ENCODE peak calls at places on chromosomes 5 and 9, in eight cellular contexts. M is fibroblast of mammary gland; F is kidney; Y is pancreas; H is CD8-positive, alpha-beta T cell; D is sigmoid colon; R is GM12878; V is NB4. L is an unnamed sample.

GRCh38 chr9:86794356-86795046 is 152.8 kb downstream of the GAS1 start:
- DNase-seq in H (no peak), D (no peak), V (no peak), M (peak), R (no peak), F (no peak), Y (no peak), L (peak)

GRCh38 chr9:26142631-26143030 is 464.4 kb upstream of the TUSC1 start:
- DNase-seq in H (no peak), Y (no peak), R (no peak), D (no peak), F (no peak), M (no peak), V (no peak), L (no peak)

GRCh38 chr5:79263290-79263689 is 27.4 kb downstream of the JMY start:
- DNase-seq in F (no peak), R (peak), V (no peak), M (no peak), D (no peak), Y (no peak), H (no peak), L (no peak)

GRCh38 chr5:40160435-40160834 is 519.3 kb upstream of the PTGER4 start:
- DNase-seq in M (no peak), H (no peak), F (no peak), Y (no peak), V (no peak), R (no peak), D (no peak), L (no peak)

GRCh38 chr5:180138976-180139730 is 67.6 kb upstream of the RNF130 start:
- DNase-seq in R (no peak), Y (no peak), V (no peak), D (no peak), F (peak), M (no peak), H (peak), L (no peak)

GRCh38 chr5:158514961-158515359 is 584.8 kb downstream of the EBF1 start:
- DNase-seq in D (no peak), M (peak), R (no peak), V (no peak), Y (no peak), F (no peak), H (no peak), L (no peak)

GRCh38 chr5:174951151-174951780 is 226.9 kb downstream of the MSX2 start:
- DNase-seq in Y (peak), D (no peak), H (peak), V (peak), F (no peak), R (no peak), M (peak), L (peak)

GRCh38 chr9:26579047-26579446 is 313.6 kb downstream of the CAAP1 start:
- DNase-seq in H (no peak), M (no peak), V (no peak), F (no peak), R (no peak), Y (no peak), D (no peak), L (no peak)

GRCh38 chr5:167790462-167791260 is 500.8 kb upstream of the WWC1 start:
- DNase-seq in Y (no peak), H (no peak), F (no peak), D (no peak), R (no peak), V (no peak), M (no peak), L (peak)

GRCh38 chr5:153969563-153969895 is 69.2 kb downstream of the FAM114A2 start:
- DNase-seq in R (no peak), V (peak), Y (no peak), H (no peak), F (no peak), D (no peak), M (no peak), L (no peak)

GRCh38 chr5:34487202-34487879 is 168.8 kb upstream of the RAI14 start:
- DNase-seq in H (no peak), V (no peak), R (no peak), D (no peak), Y (peak), M (peak), F (no peak), L (peak)

GRCh38 chr5:131368866-131369265 is 105.0 kb downstream of the CDC42SE2 start:
- DNase-seq in D (no peak), F (no peak), M (no peak), Y (no peak), H (no peak), R (no peak), V (no peak), L (no peak)

GRCh38 chr5:168694289-168694688 is 115.1 kb upstream of the PANK3 start:
- DNase-seq in H (no peak), M (no peak), Y (no peak), R (no peak), F (no peak), V (no peak), D (no peak), L (no peak)

GRCh38 chr9:113962391-113962790 is 86.3 kb downstream of the ZNF618 start:
- DNase-seq in R (no peak), D (no peak), H (no peak), Y (no peak), M (no peak), F (no peak), V (no peak), L (no peak)

GRCh38 chr9:134381671-134382505 is 55.6 kb downstream of the RXRA start:
- DNase-seq in D (no peak), H (peak), Y (no peak), R (no peak), M (no peak), F (no peak), V (peak), L (peak)

GRCh38 chr5:66744040-66744439 is 147.8 kb downstream of the MAST4 start:
- DNase-seq in V (peak), Y (no peak), D (no peak), M (peak), H (no peak), F (no peak), R (no peak), L (peak)

GRCh38 chr5:141182248-141182647 is at the start of gene PCDHB16:
- DNase-seq in D (peak), Y (peak), H (no peak), R (no peak), V (no peak), F (peak), M (peak), L (no peak)

GRCh38 chr5:163312598-163312997 is 124.8 kb upstream of the CCNG1 start:
- DNase-seq in H (no peak), R (no peak), F (no peak), D (no peak), M (no peak), V (no peak), Y (no peak), L (no peak)

GRCh38 chr5:143564417-143564816 is 160.9 kb upstream of the NR3C1 start:
- DNase-seq in R (peak), F (no peak), M (no peak), V (peak), Y (no peak), H (no peak), D (no peak), L (no peak)
- H3K4me3 ChIP-seq in R (no peak), F (no peak), M (no peak), V (no peak), Y (no peak), H (no peak), D (no peak), L (no peak)

GRCh38 chr5:1085391-1085790 is 26.5 kb downstream of the SLC12A7 start:
- DNase-seq in Y (no peak), R (no peak), H (no peak), V (no peak), M (no peak), D (no peak), F (no peak), L (no peak)

GRCh38 chr5:1088031-1088430 is 23.8 kb downstream of the SLC12A7 start:
- DNase-seq in F (no peak), Y (no peak), R (no peak), H (no peak), D (no peak), M (no peak), V (no peak), L (no peak)

GRCh38 chr5:1087428-1087827 is 24.4 kb downstream of the SLC12A7 start:
- DNase-seq in V (no peak), R (no peak), D (no peak), Y (no peak), H (no peak), F (no peak), M (no peak), L (no peak)

GRCh38 chr5:1086137-1086536 is 25.7 kb downstream of the SLC12A7 start:
- DNase-seq in F (no peak), M (no peak), D (no peak), R (no peak), H (no peak), Y (no peak), V (no peak), L (no peak)

DNA sequence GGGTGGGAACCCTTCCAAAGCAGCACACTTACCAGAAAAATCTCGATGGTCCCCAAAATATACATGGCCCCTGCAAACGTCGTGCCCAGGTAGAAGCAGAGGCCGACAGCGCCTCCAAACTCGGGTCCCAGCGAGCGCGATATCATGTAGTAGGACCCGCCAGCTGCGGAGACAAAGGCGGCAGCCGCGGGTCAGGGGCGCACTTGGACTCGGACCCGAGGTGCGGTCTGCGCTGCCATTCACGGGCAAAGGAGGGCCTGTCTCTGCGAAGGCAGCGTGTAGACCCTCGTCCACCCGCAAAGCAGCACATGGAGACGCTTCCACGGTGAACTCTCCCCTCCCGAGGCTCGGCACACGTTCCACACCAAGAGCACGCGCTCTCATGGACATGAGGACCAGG is 25.0 kb downstream of the SLC12A7 start:
- DNase-seq in R (no peak), Y (no peak), M (no peak), V (no peak), F (no peak), D (no peak), H (no peak), L (no peak)
- TF ChIP-seq CTCF in R (no peak), Y (no peak), M (no peak), V (no peak), F (no peak), D (no peak), H (no peak), L (no peak)

GRCh38 chr9:97307091-97307490 is 368 bp upstream of the CCDC180 start:
- DNase-seq in V (no peak), Y (peak), H (no peak), R (no peak), D (no peak), M (peak), F (peak), L (peak)

GRCh38 chr9:97305501-97306298 is 1.8 kb upstream of the CCDC180 start:
- DNase-seq in R (no peak), Y (no peak), M (no peak), H (no peak), F (no peak), V (no peak), D (no peak), L (no peak)

GRCh38 chr9:97309260-97309659 is 1.8 kb downstream of the CCDC180 start:
- DNase-seq in F (peak), H (no peak), Y (no peak), D (no peak), M (no peak), V (no peak), R (no peak), L (no peak)

GRCh38 chr9:97310023-97310422 is 2.6 kb downstream of the CCDC180 start:
- DNase-seq in H (no peak), F (no peak), Y (no peak), D (no peak), R (no peak), V (no peak), M (no peak), L (no peak)

GRCh38 chr9:97307500-97308163 is at the start of gene CCDC180:
- DNase-seq in V (no peak), D (no peak), H (no peak), M (peak), Y (no peak), R (no peak), F (peak), L (peak)
- H3K4me3 ChIP-seq in V (no peak), D (peak), H (no peak), M (peak), Y (no peak), R (no peak), F (peak), L (peak)

GRCh38 chr9:136133959-136134484 is 15.3 kb upstream of the TMEM250 start:
- DNase-seq in R (no peak), D (no peak), Y (no peak), M (no peak), V (no peak), H (no peak), F (no peak), L (no peak)

GRCh38 chr9:136135326-136136126 is 16.9 kb upstream of the TMEM250 start:
- DNase-seq in V (no peak), Y (no peak), R (no peak), M (no peak), D (no peak), H (no peak), F (no peak), L (no peak)

GRCh38 chr9:136131629-136132499 is 13.2 kb upstream of the TMEM250 start:
- DNase-seq in V (no peak), D (no peak), M (no peak), R (no peak), F (no peak), H (no peak), Y (no peak), L (no peak)

GRCh38 chr9:136132500-136133050 is 13.9 kb upstream of the TMEM250 start:
- DNase-seq in Y (no peak), R (no peak), M (no peak), H (no peak), D (no peak), F (no peak), V (no peak), L (no peak)

GRCh38 chr9:136133191-136133958 is 14.7 kb upstream of the TMEM250 start:
- DNase-seq in H (no peak), V (no peak), M (no peak), R (no peak), Y (no peak), F (no peak), D (no peak), L (no peak)
- TF ChIP-seq CTCF in H (peak), V (no peak), M (peak), R (no peak), Y (peak), F (no peak), D (no peak), L (peak)

GRCh38 chr9:21102311-21102710 is 24.6 kb upstream of the IFNB1 start:
- DNase-seq in M (peak), R (no peak), D (no peak), F (no peak), V (no peak), H (no peak), Y (no peak), L (peak)

GRCh38 chr9:21096172-21096900 is 18.6 kb upstream of the IFNB1 start:
- DNase-seq in M (peak), V (peak), D (no peak), F (no peak), H (no peak), Y (no peak), R (peak), L (peak)

GRCh38 chr9:21095561-21095960 is 17.8 kb upstream of the IFNB1 start:
- DNase-seq in Y (no peak), F (no peak), D (no peak), R (no peak), M (no peak), V (no peak), H (no peak), L (no peak)

GRCh38 chr9:21097817-21098216 is 20.1 kb upstream of the IFNB1 start:
- DNase-seq in Y (no peak), M (no peak), R (no peak), D (no peak), V (peak), H (no peak), F (no peak), L (no peak)

GRCh38 chr9:21096901-21097255 is 19.1 kb upstream of the IFNB1 start:
- DNase-seq in V (peak), Y (no peak), R (no peak), H (no peak), M (peak), F (no peak), D (no peak), L (no peak)
- H3K4me3 ChIP-seq in V (peak), Y (no peak), R (peak), H (peak), M (no peak), F (no peak), D (peak), L (no peak)

DNA sequence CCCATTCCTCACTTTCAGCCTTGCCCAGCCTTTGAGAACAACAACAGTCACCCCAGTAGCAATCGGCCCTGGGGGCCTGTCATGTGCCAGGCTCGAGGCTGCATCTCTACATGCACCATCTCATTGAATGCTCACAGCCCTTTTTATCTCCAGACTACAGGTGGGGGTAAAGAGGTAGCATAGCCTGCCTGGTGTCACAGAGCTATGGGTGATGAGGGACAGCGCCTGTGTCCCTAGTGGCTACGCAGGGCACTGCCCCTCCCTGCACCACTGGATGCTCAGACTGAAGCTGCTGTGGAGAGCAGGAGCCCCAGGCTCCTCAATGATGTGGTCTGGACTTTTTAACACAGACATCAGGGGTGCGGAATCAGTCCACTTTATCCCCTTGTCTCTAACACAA is 2.8 kb downstream of the CAMK2A start:
- DNase-seq in R (no peak), D (no peak), H (no peak), M (no peak), Y (no peak), V (peak), F (peak), L (no peak)
- TF ChIP-seq CTCF in R (peak), D (no peak), H (no peak), M (no peak), Y (peak), V (peak), F (peak), L (peak)

DNA sequence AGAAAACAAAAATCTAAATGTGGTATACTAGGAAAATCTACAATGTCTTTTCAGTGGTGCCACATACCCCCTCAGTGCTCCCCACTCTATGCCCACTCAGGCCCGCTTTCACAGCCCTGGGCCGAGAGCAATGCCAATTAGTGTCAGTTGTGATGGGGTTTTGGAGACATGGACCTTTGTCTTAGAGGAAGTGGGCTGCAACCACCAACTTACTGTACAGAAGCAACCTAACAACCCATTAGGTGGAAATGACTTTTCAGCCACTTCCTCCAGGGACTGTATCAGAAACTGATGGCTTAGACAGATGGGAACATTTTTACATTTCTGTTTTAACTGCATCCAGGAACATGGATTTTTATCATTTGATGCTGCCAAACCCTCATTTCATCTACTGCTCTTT is 268.0 kb downstream of the BNC2 start:
- DNase-seq in D (no peak), F (no peak), H (no peak), M (no peak), Y (no peak), V (peak), R (no peak), L (no peak)
- H3K4me3 ChIP-seq in D (no peak), F (no peak), H (no peak), M (no peak), Y (no peak), V (no peak), R (no peak), L (no peak)

GRCh38 chr5:29077451-29077850 is 2039.1 kb upstream of the CDH9 start:
- DNase-seq in R (no peak), D (no peak), F (no peak), M (no peak), H (no peak), Y (no peak), V (no peak), L (no peak)

GRCh38 chr5:29085142-29085541 is 2046.8 kb upstream of the CDH9 start:
- DNase-seq in H (no peak), Y (no peak), R (no peak), M (no peak), F (no peak), V (no peak), D (no peak), L (no peak)

DNA sequence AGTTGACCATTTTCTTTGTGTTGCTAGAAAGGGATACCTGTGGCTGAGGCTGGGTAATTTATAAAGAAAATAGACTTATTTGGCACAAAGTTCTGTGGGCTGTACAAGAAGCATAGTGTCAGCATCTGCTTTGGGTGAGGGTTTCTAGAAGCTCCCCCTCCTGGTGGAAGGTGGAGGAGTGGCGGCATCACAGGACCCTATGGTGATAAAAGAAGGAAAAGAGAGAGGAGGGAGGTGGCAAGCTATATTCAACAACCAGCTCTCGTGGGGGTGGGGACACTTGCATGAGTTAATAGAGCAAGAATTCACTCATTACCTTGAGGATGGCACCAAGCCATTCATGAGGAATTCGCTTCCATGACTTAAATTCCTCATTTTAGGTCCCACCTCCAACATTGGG is 2041.4 kb upstream of the CDH9 start:
- DNase-seq in H (no peak), Y (no peak), M (no peak), F (no peak), R (no peak), D (no peak), V (peak), L (no peak)
- TF ChIP-seq CTCF in H (no peak), Y (no peak), M (no peak), F (no peak), R (no peak), D (no peak), V (peak), L (no peak)

DNA sequence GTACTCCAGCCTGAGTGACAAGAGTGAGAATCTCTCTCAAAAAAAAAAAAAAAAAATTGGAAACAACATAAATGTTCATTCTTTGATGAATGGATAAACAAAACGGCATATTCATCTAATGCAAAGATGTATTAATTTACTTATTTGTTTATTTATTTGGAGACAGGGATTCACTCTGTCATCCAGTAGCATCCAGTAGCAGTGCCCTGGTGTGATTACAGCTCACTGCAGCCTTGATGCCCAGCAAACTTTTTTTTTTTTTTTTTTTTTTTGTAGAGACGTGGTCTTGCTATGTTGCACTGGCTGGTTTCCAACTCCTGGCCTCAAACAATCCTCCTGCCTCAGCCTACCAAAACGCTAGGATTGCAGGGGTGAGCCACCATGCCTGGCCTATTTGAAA is 24.4 kb downstream of the OR2V2 start:
- DNase-seq in V (no peak), M (no peak), H (no peak), F (no peak), R (no peak), Y (no peak), D (no peak), L (no peak)
- H3K4me3 ChIP-seq in V (no peak), M (no peak), H (no peak), F (no peak), R (no peak), Y (no peak), D (no peak), L (no peak)